ENCODE peak calls at places on chromosomes 5 and 9, in four cellular contexts. O, X, V and T are unnamed samples.

GRCh38 chr9:114472765-114473446 is 32.4 kb downstream of the WHRN start:
- DNase-seq in O (no peak), X (no peak), V (no peak), T (no peak)

GRCh38 chr5:108769352-108769751 is 21.7 kb downstream of the FER start:
- DNase-seq in V (no peak), O (no peak), X (no peak), T (no peak)

GRCh38 chr9:7154003-7154619 is 396.3 kb downstream of the KDM4C start:
- DNase-seq in V (no peak), X (no peak), O (no peak), T (no peak)

GRCh38 chr5:6556802-6557102 is 76.1 kb downstream of the NSUN2 start:
- DNase-seq in V (no peak), X (no peak), O (no peak), T (no peak)

GRCh38 chr9:113622600-113623400 is 159.3 kb downstream of the RGS3 start:
- DNase-seq in O (no peak), V (peak; percentile 77), X (no peak), T (no peak)

GRCh38 chr9:111648066-111648465 is 13.3 kb upstream of the GNG10 start:
- DNase-seq in X (no peak), O (no peak), V (no peak), T (no peak)

GRCh38 chr9:16052146-16052545 is 499.3 kb downstream of the CCDC171 start:
- DNase-seq in O (no peak), V (no peak), X (no peak), T (no peak)

GRCh38 chr5:35857606-35858205 is 1.0 kb downstream of the IL7R start:
- DNase-seq in V (peak; percentile 68), X (no peak), O (no peak), T (no peak)

GRCh38 chr5:14851067-14851422 is 20.5 kb downstream of the ANKH start:
- DNase-seq in X (no peak), V (no peak), O (no peak), T (no peak)

GRCh38 chr5:32261198-32261597 is 51.5 kb downstream of the MTMR12 start:
- DNase-seq in O (no peak), V (no peak), X (no peak), T (no peak)

GRCh38 chr5:133703935-133704334 is 91.6 kb upstream of the FSTL4 start:
- DNase-seq in X (no peak), V (no peak), O (no peak), T (no peak)

GRCh38 chr5:109877670-109878045 is 187.9 kb downstream of the MAN2A1 start:
- DNase-seq in V (peak; percentile 34), O (no peak), X (no peak), T (no peak)
- H3K4me3 ChIP-seq in V (no peak overlapping the region), O (no peak overlapping the region), X (no peak overlapping the region), T (no peak overlapping the region)

DNA sequence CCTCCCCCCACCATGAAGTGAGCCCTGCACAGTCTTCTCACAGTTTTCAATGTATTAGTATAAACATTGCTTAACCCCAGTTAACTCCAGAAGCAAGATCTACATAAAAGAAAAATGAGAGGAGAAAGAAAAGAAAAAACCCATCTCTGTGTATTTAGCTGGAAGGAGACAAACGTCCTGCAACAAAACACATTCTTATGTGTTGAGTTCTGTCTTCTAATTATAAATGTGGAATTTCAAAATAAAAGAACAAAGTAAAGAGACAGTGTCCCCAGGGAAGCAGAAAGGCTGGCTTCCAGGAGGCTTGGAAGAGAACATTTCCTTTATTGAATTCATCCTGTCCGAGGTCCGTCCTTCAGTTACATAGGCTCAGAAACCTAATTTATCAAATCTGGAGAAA is 492.0 kb upstream of the TUSC1 start:
- DNase-seq in V (peak; percentile 12), O (no peak), X (no peak), T (no peak)
- H3K4me3 ChIP-seq in V (no peak overlapping the region), O (no peak overlapping the region), X (no peak overlapping the region), T (no peak overlapping the region)

DNA sequence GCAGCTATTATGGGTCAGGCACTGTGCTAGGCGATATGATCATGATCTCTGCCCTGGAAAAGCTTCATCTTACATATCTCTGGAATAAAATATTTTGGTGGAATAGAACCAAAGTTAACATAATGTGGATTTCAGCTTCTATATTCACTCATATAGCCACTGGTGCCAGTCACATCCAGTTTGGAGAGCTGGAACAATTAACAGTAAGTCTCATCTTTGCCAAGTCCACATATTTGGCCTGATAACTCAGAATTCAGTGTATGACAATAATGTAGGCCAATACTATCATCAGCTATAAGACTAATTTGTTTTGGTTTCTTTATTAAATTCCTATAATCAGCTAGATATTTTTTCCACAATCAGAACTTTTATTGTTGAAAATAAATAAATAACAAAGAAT is 5.9 kb upstream of the FAM13B start:
- DNase-seq in X (no peak), O (no peak), V (no peak), T (no peak)
- H3K4me3 ChIP-seq in X (no peak overlapping the region), O (no peak overlapping the region), V (no peak overlapping the region), T (no peak overlapping the region)

DNA sequence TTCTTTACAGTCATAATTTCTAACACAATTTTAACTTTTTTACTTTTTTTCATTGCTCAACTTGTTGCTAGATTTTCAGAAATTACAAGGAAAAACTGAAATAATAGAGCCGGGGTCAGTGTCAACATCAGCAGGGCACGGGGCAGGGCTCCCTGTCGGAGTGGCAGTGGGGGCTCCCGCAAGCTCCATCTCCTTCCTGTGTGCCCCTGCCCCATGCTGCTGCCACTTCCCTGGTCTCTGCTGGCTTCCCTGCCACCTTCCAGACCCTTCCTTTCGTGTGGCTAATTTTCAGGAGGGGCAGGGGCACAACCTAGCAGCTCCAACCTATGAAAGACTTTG is 1.0 kb upstream of the EXOC3 start:
- DNase-seq in X (no peak), O (no peak), V (no peak), T (no peak)
- H3K4me3 ChIP-seq in X (peak overlapping the region; percentile 97), O (peak overlapping the region; percentile 95), V (peak overlapping the region; percentile 99), T (peak overlapping the region; percentile 99)

GRCh38 chr9:88657893-88658292 is 122.9 kb downstream of the NXNL2 start:
- DNase-seq in X (no peak), O (no peak), V (peak; percentile 29), T (no peak)

GRCh38 chr9:88658311-88658822 is 123.4 kb downstream of the NXNL2 start:
- DNase-seq in X (no peak), V (peak; percentile 62), O (no peak), T (peak; percentile 39)

GRCh38 chr9:88661759-88662158 is 126.8 kb downstream of the NXNL2 start:
- DNase-seq in O (no peak), V (no peak), X (no peak), T (no peak)

GRCh38 chr9:88659126-88659525 is 124.1 kb downstream of the NXNL2 start:
- DNase-seq in O (no peak), X (no peak), V (no peak), T (no peak)

DNA sequence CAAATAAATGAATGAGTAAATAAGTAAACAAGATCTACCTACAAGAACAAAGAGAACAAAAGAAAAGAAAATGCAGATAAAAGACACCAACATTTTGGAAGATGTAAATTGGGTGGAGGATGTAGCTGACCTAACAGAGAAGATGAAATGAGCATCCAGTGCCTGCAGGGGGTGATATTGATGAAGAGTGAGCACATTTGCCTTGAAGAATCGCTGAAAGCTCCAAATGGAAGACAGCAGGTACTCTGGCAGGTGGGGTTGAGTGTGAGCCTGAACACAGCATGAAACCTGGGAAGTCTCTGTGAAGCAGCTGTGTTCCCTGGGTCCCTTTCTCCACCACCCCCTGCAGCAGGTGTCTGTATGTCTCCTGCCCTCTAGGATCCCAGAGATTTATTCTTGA is 125.6 kb downstream of the NXNL2 start:
- DNase-seq in V (no peak), O (no peak), X (no peak), T (no peak)
- H3K4me3 ChIP-seq in V (no peak overlapping the region), O (no peak overlapping the region), X (no peak overlapping the region), T (no peak overlapping the region)

GRCh38 chr5:151026674-151027073 is 6.3 kb downstream of the GPX3 start:
- DNase-seq in X (no peak), V (no peak), O (no peak), T (no peak)
- H3K4me3 ChIP-seq in X (no peak overlapping the region), V (no peak overlapping the region), O (no peak overlapping the region), T (no peak overlapping the region)

GRCh38 chr5:37840036-37840909 is at the start of gene GDNF:
- DNase-seq in V (peak; percentile 56), X (peak; percentile 33), O (no peak), T (no peak)

GRCh38 chr5:37838933-37839341 is 904 bp downstream of the GDNF start:
- DNase-seq in X (no peak), V (no peak), O (no peak), T (no peak)

GRCh38 chr5:37839441-37840035 is 303 bp downstream of the GDNF start:
- DNase-seq in V (peak; percentile 63), X (peak; percentile 67), O (no peak), T (no peak)

GRCh38 chr5:37842048-37842447 is 2.2 kb upstream of the GDNF start:
- DNase-seq in X (no peak), O (no peak), V (no peak), T (no peak)

DNA sequence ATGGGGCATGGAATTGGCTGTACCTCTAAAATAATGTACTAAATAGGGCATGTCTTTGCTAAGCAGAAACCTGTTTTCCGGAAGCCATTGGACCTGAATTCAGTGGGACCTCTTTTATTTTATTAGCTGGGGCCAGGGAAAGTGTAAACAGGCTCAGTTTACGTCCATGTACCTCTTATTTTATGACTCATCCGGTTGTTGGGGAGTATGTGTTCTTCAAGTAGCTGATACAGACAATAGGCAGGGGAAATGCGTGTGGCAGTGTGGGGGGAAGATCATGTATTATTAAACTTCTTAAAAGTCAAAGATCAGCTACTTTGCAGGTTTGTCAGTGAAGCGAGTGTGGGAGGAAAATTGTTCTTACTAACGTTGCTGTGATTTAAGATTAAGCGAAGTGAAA is 1.4 kb upstream of the GDNF start:
- DNase-seq in X (no peak), O (no peak), V (no peak), T (no peak)
- H3K4me3 ChIP-seq in X (no peak overlapping the region), O (no peak overlapping the region), V (no peak overlapping the region), T (no peak overlapping the region)

GRCh38 chr5:55223988-55224240 is 3.2 kb downstream of the MCIDAS start:
- DNase-seq in V (no peak), X (no peak), O (no peak), T (no peak)

GRCh38 chr5:55222819-55223124 is 4.3 kb downstream of the MCIDAS start:
- DNase-seq in O (no peak), V (no peak), X (no peak), T (no peak)

GRCh38 chr5:55220433-55221185 is 6.5 kb downstream of the MCIDAS start:
- DNase-seq in V (no peak), O (no peak), X (no peak), T (no peak)

GRCh38 chr5:55223219-55223987 is 3.7 kb downstream of the MCIDAS start:
- DNase-seq in O (no peak), X (no peak), V (no peak), T (no peak)

GRCh38 chr5:55222061-55222818 is 4.9 kb downstream of the MCIDAS start:
- DNase-seq in O (no peak), V (no peak), X (no peak), T (no peak)
- H3K4me3 ChIP-seq in O (no peak overlapping the region), V (no peak overlapping the region), X (no peak overlapping the region), T (no peak overlapping the region)

GRCh38 chr9:109953300-109953699 is 173.3 kb downstream of the PALM2AKAP2 start:
- DNase-seq in X (no peak), O (no peak), V (no peak), T (no peak)
- H3K4me3 ChIP-seq in X (no peak overlapping the region), O (no peak overlapping the region), V (no peak overlapping the region), T (no peak overlapping the region)